ENCODE peak calls at places on chromosome 4, in six cellular contexts. P is iPS DF 6.9; O is fibroblast of the conjunctiva; M is activated T-helper 1 cell treated with anti-CD3 and anti-CD28 coated beads, Interleukin-2, amount 50 U/mL, for 16 hours; H is A549; C is tibial artery. S is an unnamed sample.

GRCh38 chr4:148091896-148092295 is 350.3 kb downstream of the NR3C2 start:
- DNase-seq in P (no peak), O (no peak), M (no peak), H (no peak), C (no peak), S (no peak)

GRCh38 chr4:128241425-128241913 is 46.1 kb downstream of the PGRMC2 start:
- DNase-seq in P (no peak), O (peak), M (no peak), H (peak), C (no peak), S (no peak)

GRCh38 chr4:172892300-172892699 is 276.3 kb upstream of the GALNT7 start:
- DNase-seq in P (peak), O (peak), M (no peak), H (no peak), C (no peak), S (no peak)

GRCh38 chr4:19739101-19739651 is 512.5 kb upstream of the SLIT2 start:
- DNase-seq in P (no peak), O (peak), M (no peak), H (no peak), C (no peak), S (no peak)

GRCh38 chr4:13642576-13642975 is 15.1 kb upstream of the BOD1L1 start:
- DNase-seq in P (no peak), O (peak), M (no peak), H (no peak), C (peak), S (no peak)

GRCh38 chr4:24240655-24241054 is 343.7 kb downstream of the DHX15 start:
- DNase-seq in P (no peak), O (no peak), M (no peak), H (no peak), C (no peak), S (no peak)

GRCh38 chr4:105620640-105621323 is 68.4 kb downstream of the ARHGEF38 start:
- DNase-seq in P (no peak), O (no peak), M (no peak), H (peak), C (no peak), S (no peak)

GRCh38 chr4:140952709-140953108 is 180.6 kb downstream of the RNF150 start:
- DNase-seq in P (no peak), O (no peak), M (no peak), H (no peak), C (no peak), S (no peak)

GRCh38 chr4:9832640-9833039 is 51.2 kb downstream of the DRD5 start:
- DNase-seq in P (no peak), O (no peak), M (no peak), H (no peak), C (no peak), S (no peak)

GRCh38 chr4:85953651-85954018 is 406.2 kb downstream of the MAPK10 start:
- DNase-seq in P (no peak), O (no peak), M (no peak), H (peak), C (no peak), S (no peak)